ENCODE peak calls at places on chromosomes 6 and 20, in ten cellular contexts. U is pons; H is PC-3; W is ecto neural progenitor cell; Q is left cardiac atrium; O is mucosa of gallbladder; R is effector CD8-positive, alpha-beta T cell; K is osteocyte; X is activated CD4-positive, CD25-positive, alpha-beta regulatory T cell; Z is foreskin fibroblast. T is an unnamed sample.

GRCh38 chr20:36571564-36572504 is 1.6 kb upstream of the TGIF2 start:
- DNase-seq in W (peak), U (no peak), Z (no peak), K (no peak), O (no peak), R (no peak), Q (no peak), H (no peak), X (no peak), T (no peak)

GRCh38 chr6:36820700-36821580 is 18.3 kb downstream of the CPNE5 start:
- DNase-seq in Z (peak), X (no peak), H (no peak), Q (no peak), K (no peak), R (no peak), O (no peak), U (no peak), W (no peak), T (no peak)

GRCh38 chr20:49560186-49560585 is 7.8 kb downstream of the PTGIS start:
- DNase-seq in Z (no peak), R (no peak), K (no peak), H (no peak), O (no peak), W (peak), U (no peak), X (no peak), Q (no peak), T (no peak)

GRCh38 chr6:57221191-57221935 is 744 bp downstream of the RAB23 start:
- DNase-seq in Z (peak), X (peak), R (peak), Q (peak), O (peak), U (peak), W (peak), K (no peak), H (peak), T (peak)

GRCh38 chr6:38391909-38392614 is 247.7 kb downstream of the BTBD9 start:
- DNase-seq in U (no peak), O (no peak), Q (no peak), W (no peak), Z (no peak), X (no peak), K (no peak), H (no peak), R (no peak), T (no peak)

GRCh38 chr6:153069897-153070296 is 61.2 kb downstream of the RGS17 start:
- DNase-seq in O (no peak), K (no peak), Z (no peak), H (no peak), W (no peak), X (no peak), R (no peak), Q (no peak), U (no peak), T (no peak)

GRCh38 chr20:18857640-18858039 is 44.1 kb downstream of the SCP2D1 start:
- DNase-seq in R (no peak), H (peak), X (no peak), U (no peak), W (no peak), Z (no peak), K (no peak), Q (no peak), O (no peak), T (no peak)

GRCh38 chr20:48102821-48103635 is 317.7 kb upstream of the SULF2 start:
- DNase-seq in X (no peak), Z (no peak), O (no peak), Q (no peak), W (no peak), U (peak), K (no peak), R (no peak), H (no peak), T (no peak)

GRCh38 chr6:170034294-170034693 is 256.6 kb downstream of the DLL1 start:
- DNase-seq in X (no peak), O (no peak), K (no peak), U (peak), H (no peak), R (no peak), Z (no peak), Q (no peak), W (no peak), T (no peak)

GRCh38 chr6:124393536-124393935 is 568.7 kb upstream of the RNF217 start:
- DNase-seq in O (no peak), U (no peak), H (peak), Z (no peak), R (no peak), W (no peak), K (no peak), Q (no peak), X (no peak), T (no peak)

GRCh38 chr6:32581275-32582095 is 8.2 kb downstream of the HLA-DRB1 start:
- DNase-seq in K (no peak), Z (no peak), U (no peak), X (no peak), Q (no peak), O (no peak), H (no peak), W (no peak), R (no peak), T (no peak)